ENCODE peak calls at places on chromosomes 7 and 10, in four cellular contexts. K is IMR-90, X is K562, N is GM12878. Q is an unnamed sample.

GRCh38 chr10:127293640-127294039 is 97.2 kb upstream of the INSYN2A start:
- DNase-seq in N (no peak), X (no peak), K (no peak), Q (no peak)

GRCh38 chr10:97640868-97641811 is 669 bp downstream of the PI4K2A start:
- DNase-seq in X (peak; percentile 27), K (peak; percentile 77), N (no peak), Q (no peak)

GRCh38 chr10:72834183-72834825 is 59.2 kb upstream of the OIT3 start:
- DNase-seq in K (peak; percentile 76), X (peak; percentile 23), N (peak; percentile 28), Q (no peak)

GRCh38 chr7:47211467-47212121 is 370.3 kb downstream of the TNS3 start:
- DNase-seq in N (no peak), K (no peak), X (peak; percentile 71), Q (no peak)

GRCh38 chr10:127405221-127405620 is 143.9 kb upstream of the NPS start:
- DNase-seq in X (no peak), K (peak; percentile 79), N (no peak), Q (no peak)

GRCh38 chr7:118280319-118281012 is 56.0 kb downstream of the ANKRD7 start:
- DNase-seq in X (no peak), N (no peak), K (no peak), Q (no peak)

GRCh38 chr10:72423426-72423825 is 68.7 kb upstream of the DNAJB12 start:
- DNase-seq in K (no peak), X (no peak), N (no peak), Q (no peak)

GRCh38 chr7:68187549-68187948 is 1190.9 kb downstream of the TYW1 start:
- DNase-seq in X (no peak), N (no peak), K (no peak), Q (no peak)

GRCh38 chr7:139731802-139732470 is 45.9 kb downstream of the HIPK2 start:
- DNase-seq in K (peak; percentile 83), X (no peak), N (no peak), Q (no peak)

GRCh38 chr7:80392229-80393169 is 119.4 kb downstream of the GNAT3 start:
- DNase-seq in N (no peak), K (peak; percentile 60), X (no peak), Q (no peak)

GRCh38 chr10:60801538-60801937 is 23.3 kb downstream of the CDK1 start:
- DNase-seq in X (no peak), N (no peak), K (peak; percentile 54), Q (no peak)

GRCh38 chr10:132397036-132397541 is at the start of gene PWWP2B:
- DNase-seq in N (no peak), X (peak; percentile 73), K (peak; percentile 19), Q (no peak)

GRCh38 chr7:43784030-43785001 is 25.8 kb downstream of the BLVRA start:
- DNase-seq in X (no peak), K (peak; percentile 6), N (peak; percentile 82), Q (no peak)

GRCh38 chr10:69959911-69960310 is 92.7 kb upstream of the MACROH2A2 start:
- DNase-seq in X (no peak), K (no peak), N (no peak), Q (no peak)

GRCh38 chr10:73997479-73997805 is 474 bp upstream of the VCL start:
- DNase-seq in X (no peak), K (no peak), N (no peak), Q (no peak)

GRCh38 chr7:135925205-135925604 is 52.0 kb downstream of the MTPN start:
- DNase-seq in X (no peak), N (no peak), K (peak; percentile 16), Q (no peak)

GRCh38 chr7:106217089-106217542 is 67.7 kb downstream of the NAMPT start:
- DNase-seq in N (no peak), K (peak; percentile 42), X (peak; percentile 31), Q (no peak)

GRCh38 chr7:97024209-97025129 is at the start of gene DLX5:
- DNase-seq in X (no peak), K (peak; percentile 6), N (no peak), Q (peak; percentile 87)

GRCh38 chr7:24851791-24852190 is 94.5 kb upstream of the GSDME start:
- DNase-seq in N (no peak), K (peak; percentile 79), X (peak; percentile 22), Q (no peak)

GRCh38 chr10:113347508-113347907 is 205.3 kb upstream of the HABP2 start:
- DNase-seq in N (no peak), K (no peak), X (no peak), Q (no peak)

GRCh38 chr7:41624818-41625217 is 78.1 kb downstream of the INHBA start:
- DNase-seq in X (no peak), N (no peak), K (peak; percentile 69), Q (no peak)

GRCh38 chr7:154907651-154908620 is 95.0 kb downstream of the PAXIP1 start:
- DNase-seq in N (no peak), X (no peak), K (no peak), Q (no peak)

GRCh38 chr7:41965951-41966505 is 263.1 kb upstream of the INHBA start:
- DNase-seq in N (no peak), K (no peak), X (no peak), Q (no peak)

GRCh38 chr10:57506414-57507094 is 761.1 kb downstream of the IPMK start:
- DNase-seq in K (no peak), X (no peak), N (no peak), Q (no peak)

GRCh38 chr10:117539271-117539876 is 3.2 kb upstream of the EMX2 start:
- DNase-seq in X (no peak), K (no peak), N (no peak), Q (no peak)

GRCh38 chr7:23966941-23967340 is 256.9 kb downstream of the STK31 start:
- DNase-seq in K (no peak), X (no peak), N (no peak), Q (no peak)

GRCh38 chr7:116800594-116800993 is 61.8 kb upstream of the CAPZA2 start:
- DNase-seq in K (no peak), N (no peak), X (no peak), Q (no peak)

GRCh38 chr7:96952974-96953391 is 52.4 kb upstream of the DLX6 start:
- DNase-seq in X (no peak), K (peak; percentile 15), N (no peak), Q (no peak)

GRCh38 chr10:72223743-72224101 is 7.6 kb upstream of the ASCC1 start:
- DNase-seq in K (peak; percentile 45), X (no peak), N (no peak), Q (no peak)

GRCh38 chr7:155536451-155536850 is 9.9 kb downstream of the CNPY1 start:
- DNase-seq in X (no peak), K (no peak), N (no peak), Q (no peak)

GRCh38 chr10:122458693-122459092 is 2.7 kb upstream of the HTRA1 start:
- DNase-seq in N (no peak), X (no peak), K (no peak), Q (no peak)

GRCh38 chr10:12418000-12418399 is 68.7 kb downstream of the CAMK1D start:
- DNase-seq in X (no peak), N (no peak), K (peak; percentile 56), Q (no peak)

DNA sequence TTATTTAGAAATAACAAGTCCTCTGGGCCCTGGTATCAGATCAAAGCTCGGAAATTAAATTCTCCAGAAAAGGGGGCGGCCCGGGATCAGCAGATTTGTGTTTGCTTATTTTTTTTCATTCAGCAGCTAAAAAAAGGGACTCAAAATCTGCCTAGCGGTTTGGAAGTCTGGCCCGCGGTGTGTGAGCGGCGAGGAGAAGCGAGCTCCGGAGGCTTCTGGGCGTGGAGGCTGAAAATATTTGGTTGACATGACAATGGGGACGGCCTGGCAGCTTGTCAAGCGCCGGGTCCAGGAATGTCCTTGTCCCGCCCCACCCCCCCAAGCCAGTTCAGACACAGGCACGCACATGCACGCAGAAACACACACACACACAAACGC is 43.4 kb downstream of the FOXL3 start:
- DNase-seq in N (no peak), K (no peak), X (no peak), Q (no peak)
- TF ChIP-seq CHD1 in N (no peak), K (no peak), X (no peak), Q (no peak)

GRCh38 chr7:141641876-141642275 is 60.1 kb downstream of the DENND11 start:
- DNase-seq in N (no peak), K (no peak), X (no peak), Q (no peak)
- TF ChIP-seq CHD1 in N (no peak), K (no peak), X (no peak), Q (no peak)

GRCh38 chr10:1375805-1376170 is 319.6 kb downstream of the WDR37 start:
- DNase-seq in N (no peak), X (no peak), K (no peak), Q (no peak)
- TF ChIP-seq CHD1 in N (no peak), X (no peak), K (no peak), Q (no peak)

GRCh38 chr10:129335942-129336341 is 131.1 kb upstream of the MGMT start:
- DNase-seq in N (no peak), X (no peak), K (no peak), Q (no peak)
- TF ChIP-seq CHD1 in N (no peak), X (no peak), K (no peak), Q (no peak)

GRCh38 chr10:64115913-64116643 is 594.9 kb downstream of the REEP3 start:
- DNase-seq in N (no peak), K (no peak), X (no peak), Q (no peak)
- TF ChIP-seq CHD1 in N (no peak), K (no peak), X (no peak), Q (no peak)

GRCh38 chr10:48993627-48994026 is 54.0 kb upstream of the LRRC18 start:
- DNase-seq in K (no peak), X (no peak), N (no peak), Q (no peak)
- TF ChIP-seq CHD1 in K (no peak), X (no peak), N (no peak), Q (no peak)